ENCODE peak calls at places on chromosomes 11 and 22, in seven cellular contexts. V is fibroblast of pulmonary artery, I is AG09309, E is gastrocnemius medialis, T is foreskin fibroblast, X is mammary epithelial cell, P is heart right ventricle. H is an unnamed sample.

GRCh38 chr11:1453611-1454386 is 32.8 kb downstream of the MOB2 start:
- DNase-seq in X (no peak), V (no peak), T (no peak), P (no peak), I (no peak), E (no peak), H (no peak)

GRCh38 chr11:57131080-57131790 is 50.5 kb upstream of the LRRC55 start:
- DNase-seq in I (no peak), T (peak; percentile 9), V (peak; percentile 34), X (peak; percentile 39), P (peak; percentile 20), E (no peak), H (no peak)

GRCh38 chr11:57648791-57649735 is 649 bp downstream of the YPEL4 start:
- DNase-seq in V (peak; percentile 42), I (no peak), X (no peak), P (no peak), E (no peak), T (no peak), H (no peak)

GRCh38 chr11:41954034-41954433 is 494.6 kb upstream of the LRRC4C start:
- DNase-seq in V (peak; percentile 65), P (no peak), I (no peak), T (no peak), E (no peak), X (peak; percentile 72), H (no peak)

GRCh38 chr11:102267602-102268001 is 49.7 kb upstream of the BIRC3 start:
- DNase-seq in X (peak; percentile 83), I (peak; percentile 47), V (peak; percentile 55), E (no peak), T (peak; percentile 68), P (no peak), H (no peak)

GRCh38 chr11:21640491-21640890 is 552.4 kb upstream of the ANO5 start:
- DNase-seq in P (no peak), I (no peak), T (no peak), E (no peak), V (no peak), X (no peak), H (no peak)

GRCh38 chr22:20808844-20809243 is 34.9 kb downstream of the SERPIND1 start:
- DNase-seq in E (no peak), T (no peak), V (no peak), P (no peak), X (no peak), I (no peak), H (no peak)

GRCh38 chr11:134261626-134262488 is 8.5 kb downstream of the ACAD8 start:
- DNase-seq in V (peak; percentile 26), E (no peak), I (no peak), X (no peak), P (no peak), T (no peak), H (peak; percentile 38)

GRCh38 chr11:119752946-119753345 is 23.9 kb upstream of the NECTIN1 start:
- DNase-seq in X (no peak), T (no peak), E (no peak), I (no peak), P (no peak), V (no peak), H (no peak)

GRCh38 chr11:72600557-72600956 is 73.7 kb downstream of the PDE2A start:
- DNase-seq in T (no peak), V (no peak), E (no peak), I (no peak), P (no peak), X (no peak), H (no peak)

GRCh38 chr22:28116261-28116673 is 197.2 kb upstream of the PITPNB start:
- DNase-seq in T (peak; percentile 89), P (peak; percentile 27), X (peak; percentile 92), V (peak; percentile 90), E (peak; percentile 54), I (peak; percentile 67), H (no peak)

DNA sequence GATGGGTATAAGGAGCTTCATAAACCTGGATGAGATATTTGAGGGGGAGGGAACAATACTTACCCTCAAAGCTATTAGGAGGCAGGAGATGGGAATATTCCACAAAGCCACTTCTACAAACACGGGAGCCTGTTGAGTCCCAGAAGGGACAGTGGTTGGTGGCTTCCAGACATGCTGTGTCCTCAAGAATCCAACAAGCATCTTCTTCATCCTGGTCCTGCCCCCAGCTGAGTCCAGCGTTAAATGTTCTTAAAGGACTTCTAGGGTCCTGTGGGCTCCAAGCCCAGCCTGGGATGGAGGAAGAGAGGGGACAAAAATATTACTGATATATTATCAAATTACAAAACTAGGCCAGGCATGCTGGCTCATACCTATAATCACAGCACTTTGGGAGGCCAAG is 2.3 kb downstream of the CSKMT start:
- DNase-seq in P (no peak), T (no peak), X (no peak), I (no peak), E (no peak), V (no peak), H (no peak)
- H3K4me3 ChIP-seq in P (no peak overlapping the region), T (peak overlapping the region; percentile 80), X (no peak overlapping the region), I (no peak overlapping the region), E (no peak overlapping the region), V (no peak overlapping the region), H (no peak overlapping the region)

DNA sequence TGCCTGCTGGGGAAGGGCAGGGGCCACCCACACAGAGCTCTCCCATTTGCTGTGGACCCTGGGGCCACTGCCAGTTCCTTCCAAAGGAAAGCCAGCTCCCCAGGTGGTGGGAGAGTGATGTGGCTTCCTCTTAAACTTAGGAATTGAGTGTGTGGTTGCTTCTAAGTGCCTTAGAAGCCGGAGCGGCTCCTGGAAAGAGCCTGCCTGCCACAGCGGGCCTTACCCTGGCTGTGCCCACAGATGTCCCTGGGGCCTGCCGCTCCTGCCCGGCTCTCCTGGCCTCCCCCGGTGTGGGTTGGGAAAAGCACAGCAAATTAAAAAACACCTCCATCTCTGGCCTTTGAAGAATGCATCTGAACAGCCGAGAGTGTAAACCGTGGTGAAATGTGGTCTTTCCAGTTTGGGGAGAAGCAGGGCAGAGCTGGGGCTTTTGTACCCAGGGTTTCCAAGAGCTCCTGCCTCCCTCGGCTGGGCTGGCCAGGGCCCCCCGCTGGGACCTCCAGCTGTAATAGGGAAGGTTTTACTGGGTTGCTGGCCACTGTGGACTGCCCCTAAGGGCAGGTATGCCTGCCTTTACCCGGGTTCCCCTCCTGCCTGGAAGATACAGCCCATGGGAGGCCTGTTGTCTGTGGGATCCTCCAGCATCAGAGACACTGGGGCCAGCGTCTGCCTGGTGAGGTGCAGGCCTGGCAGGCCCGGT is 30.2 kb downstream of the LRP5 start:
- DNase-seq in E (no peak), X (peak; percentile 69), P (no peak), T (no peak), I (no peak), V (no peak), H (no peak)
- H3K4me3 ChIP-seq in E (no peak overlapping the region), X (no peak overlapping the region), P (no peak overlapping the region), T (no peak overlapping the region), I (no peak overlapping the region), V (no peak overlapping the region), H (no peak overlapping the region)

DNA sequence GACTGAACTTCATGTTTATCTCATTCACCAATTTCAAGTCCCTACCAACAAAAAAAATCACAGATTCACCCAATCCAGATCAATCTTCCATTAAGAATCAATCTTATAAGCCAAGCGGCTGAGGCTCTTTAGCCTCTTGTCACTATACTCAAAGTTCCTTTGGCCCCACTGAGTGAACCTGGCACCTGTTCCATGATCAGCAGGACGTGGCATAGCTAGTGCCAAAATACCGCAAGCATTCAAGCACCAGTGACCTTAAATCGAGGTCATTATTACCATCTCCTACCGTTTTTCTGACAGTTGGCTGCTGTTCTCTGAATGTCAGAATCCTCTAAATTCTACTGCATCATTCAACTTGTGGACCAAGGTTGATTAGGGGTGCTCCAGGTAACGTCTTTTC is 141.2 kb downstream of the CADM1 start:
- DNase-seq in X (no peak), I (no peak), V (no peak), E (peak; percentile 14), P (no peak), T (no peak), H (no peak)
- H3K4me3 ChIP-seq in X (no peak overlapping the region), I (no peak overlapping the region), V (no peak overlapping the region), E (no peak overlapping the region), P (no peak overlapping the region), T (no peak overlapping the region), H (no peak overlapping the region)

GRCh38 chr11:75562836-75563484 is 907 bp downstream of the SERPINH1 start:
- DNase-seq in P (peak; percentile 50), V (peak; percentile 70), I (no peak), X (peak; percentile 53), T (peak; percentile 64), E (no peak), H (no peak)

GRCh38 chr11:75563978-75564552 is 2.0 kb downstream of the SERPINH1 start:
- DNase-seq in E (peak; percentile 31), I (no peak), V (peak; percentile 84), T (peak; percentile 92), P (peak; percentile 62), X (peak; percentile 80), H (no peak)

GRCh38 chr11:75562048-75562835 is at the start of gene SERPINH1:
- DNase-seq in T (peak; percentile 85), P (peak; percentile 88), V (peak; percentile 91), X (peak; percentile 73), I (no peak), E (peak; percentile 85), H (peak; percentile 41)

GRCh38 chr11:75565221-75565814 is 3.3 kb downstream of the SERPINH1 start:
- DNase-seq in V (peak; percentile 71), P (peak; percentile 60), X (peak; percentile 67), T (peak; percentile 90), I (no peak), E (no peak), H (no peak)

GRCh38 chr11:75563501-75563977 is 1.5 kb downstream of the SERPINH1 start:
- DNase-seq in X (no peak), V (no peak), I (no peak), P (no peak), T (no peak), E (no peak), H (no peak)
- H3K4me3 ChIP-seq in X (peak overlapping the region; percentile 66), V (peak overlapping the region; percentile 100), I (peak overlapping the region; percentile 96), P (peak overlapping the region; percentile 99), T (peak overlapping the region; percentile 83), E (peak overlapping the region; percentile 97), H (peak overlapping the region; percentile 91)

GRCh38 chr22:37148031-37148651 is 1.6 kb downstream of the IL2RB start:
- DNase-seq in P (no peak), V (no peak), I (no peak), T (no peak), E (no peak), X (no peak), H (peak; percentile 64)

GRCh38 chr22:37147186-37147990 is 2.3 kb downstream of the IL2RB start:
- DNase-seq in T (no peak), P (no peak), I (no peak), V (no peak), E (no peak), X (no peak), H (no peak)

GRCh38 chr22:37148742-37149665 is 712 bp downstream of the IL2RB start:
- DNase-seq in E (no peak), X (no peak), T (no peak), V (no peak), I (no peak), P (no peak), H (no peak)

GRCh38 chr22:37145415-37146385 is 4.0 kb downstream of the IL2RB start:
- DNase-seq in T (no peak), E (no peak), P (no peak), X (peak; percentile 57), V (no peak), I (no peak), H (no peak)

GRCh38 chr22:37146507-37147180 is 3.1 kb downstream of the IL2RB start:
- DNase-seq in P (no peak), V (no peak), E (no peak), T (no peak), X (no peak), I (no peak), H (no peak)
- H3K4me3 ChIP-seq in P (no peak overlapping the region), V (no peak overlapping the region), E (no peak overlapping the region), T (no peak overlapping the region), X (no peak overlapping the region), I (no peak overlapping the region), H (no peak overlapping the region)

H was measured in CD8-positive, alpha-beta T cell.